ENCODE peak calls at places on chromosome 6, in eight cellular contexts. One of them, this sample, is unnamed.

GRCh38 chr6:3752538-3753227 is 1.2 kb upstream of the PXDC1 start:
- DNase-seq in activated CD8-positive, alpha-beta memory T cell treated with anti-CD3 and anti-CD28 coated beads for 4 hours: no peak
- DNase-seq in hippocampal formation: no peak
- DNase-seq in dorsolateral prefrontal cortex: no peak
- DNase-seq in NT2/D1: no peak
- DNase-seq in ascending aorta: no peak
- DNase-seq in epithelial cell of esophagus: no peak
- DNase-seq in tibial artery: peak
- DNase-seq in this sample: no peak

GRCh38 chr6:24194968-24195700 is 69.1 kb downstream of the NRSN1 start:
- DNase-seq in activated CD8-positive, alpha-beta memory T cell treated with anti-CD3 and anti-CD28 coated beads for 4 hours: no peak
- DNase-seq in hippocampal formation: no peak
- DNase-seq in dorsolateral prefrontal cortex: no peak
- DNase-seq in NT2/D1: no peak
- DNase-seq in ascending aorta: no peak
- DNase-seq in epithelial cell of esophagus: no peak
- DNase-seq in tibial artery: no peak
- DNase-seq in this sample: no peak

GRCh38 chr6:47595785-47596184 is 102.6 kb upstream of the ADGRF4 start:
- DNase-seq in activated CD8-positive, alpha-beta memory T cell treated with anti-CD3 and anti-CD28 coated beads for 4 hours: no peak
- DNase-seq in hippocampal formation: no peak
- DNase-seq in dorsolateral prefrontal cortex: no peak
- DNase-seq in NT2/D1: no peak
- DNase-seq in ascending aorta: no peak
- DNase-seq in epithelial cell of esophagus: peak
- DNase-seq in tibial artery: no peak
- DNase-seq in this sample: no peak

GRCh38 chr6:166934174-166934573 is 22.2 kb downstream of the RNASET2 start:
- DNase-seq in activated CD8-positive, alpha-beta memory T cell treated with anti-CD3 and anti-CD28 coated beads for 4 hours: no peak
- DNase-seq in hippocampal formation: no peak
- DNase-seq in dorsolateral prefrontal cortex: no peak
- DNase-seq in NT2/D1: no peak
- DNase-seq in ascending aorta: no peak
- DNase-seq in epithelial cell of esophagus: no peak
- DNase-seq in tibial artery: no peak
- DNase-seq in this sample: no peak

GRCh38 chr6:17032595-17033591 is 69.0 kb upstream of the STMND1 start:
- DNase-seq in activated CD8-positive, alpha-beta memory T cell treated with anti-CD3 and anti-CD28 coated beads for 4 hours: no peak
- DNase-seq in hippocampal formation: peak
- DNase-seq in dorsolateral prefrontal cortex: peak
- DNase-seq in NT2/D1: no peak
- DNase-seq in ascending aorta: peak
- DNase-seq in epithelial cell of esophagus: peak
- DNase-seq in tibial artery: peak
- DNase-seq in this sample: peak

GRCh38 chr6:71886184-71887005 is at the start of gene RIMS1:
- DNase-seq in activated CD8-positive, alpha-beta memory T cell treated with anti-CD3 and anti-CD28 coated beads for 4 hours: no peak
- DNase-seq in hippocampal formation: peak
- DNase-seq in dorsolateral prefrontal cortex: peak
- DNase-seq in NT2/D1: peak
- DNase-seq in ascending aorta: no peak
- DNase-seq in epithelial cell of esophagus: no peak
- DNase-seq in tibial artery: peak
- DNase-seq in this sample: peak

GRCh38 chr6:138588805-138589434 is 89.6 kb upstream of the NHSL1 start:
- DNase-seq in activated CD8-positive, alpha-beta memory T cell treated with anti-CD3 and anti-CD28 coated beads for 4 hours: peak
- DNase-seq in hippocampal formation: peak
- DNase-seq in dorsolateral prefrontal cortex: peak
- DNase-seq in NT2/D1: peak
- DNase-seq in ascending aorta: no peak
- DNase-seq in epithelial cell of esophagus: peak
- DNase-seq in tibial artery: peak
- DNase-seq in this sample: peak

GRCh38 chr6:71537717-71538116 is 249.1 kb downstream of the OGFRL1 start:
- DNase-seq in activated CD8-positive, alpha-beta memory T cell treated with anti-CD3 and anti-CD28 coated beads for 4 hours: no peak
- DNase-seq in hippocampal formation: no peak
- DNase-seq in dorsolateral prefrontal cortex: no peak
- DNase-seq in NT2/D1: no peak
- DNase-seq in ascending aorta: no peak
- DNase-seq in epithelial cell of esophagus: peak
- DNase-seq in tibial artery: no peak
- DNase-seq in this sample: no peak

GRCh38 chr6:87756858-87757257 is 54.8 kb upstream of the AKIRIN2 start:
- DNase-seq in activated CD8-positive, alpha-beta memory T cell treated with anti-CD3 and anti-CD28 coated beads for 4 hours: peak
- DNase-seq in hippocampal formation: no peak
- DNase-seq in dorsolateral prefrontal cortex: no peak
- DNase-seq in NT2/D1: no peak
- DNase-seq in ascending aorta: no peak
- DNase-seq in epithelial cell of esophagus: peak
- DNase-seq in tibial artery: no peak
- DNase-seq in this sample: no peak

GRCh38 chr6:16754864-16755263 is 6.4 kb downstream of the ATXN1 start:
- DNase-seq in activated CD8-positive, alpha-beta memory T cell treated with anti-CD3 and anti-CD28 coated beads for 4 hours: no peak
- DNase-seq in hippocampal formation: no peak
- DNase-seq in dorsolateral prefrontal cortex: no peak
- DNase-seq in NT2/D1: no peak
- DNase-seq in ascending aorta: no peak
- DNase-seq in epithelial cell of esophagus: no peak
- DNase-seq in tibial artery: no peak
- DNase-seq in this sample: no peak

GRCh38 chr6:113971786-113972185 is 838 bp upstream of the HDAC2 start:
- DNase-seq in activated CD8-positive, alpha-beta memory T cell treated with anti-CD3 and anti-CD28 coated beads for 4 hours: no peak
- DNase-seq in hippocampal formation: no peak
- DNase-seq in dorsolateral prefrontal cortex: no peak
- DNase-seq in NT2/D1: no peak
- DNase-seq in ascending aorta: no peak
- DNase-seq in epithelial cell of esophagus: peak
- DNase-seq in tibial artery: no peak
- DNase-seq in this sample: no peak

GRCh38 chr6:79466222-79466834 is 70.9 kb downstream of the LCA5 start:
- DNase-seq in activated CD8-positive, alpha-beta memory T cell treated with anti-CD3 and anti-CD28 coated beads for 4 hours: no peak
- DNase-seq in hippocampal formation: no peak
- DNase-seq in dorsolateral prefrontal cortex: no peak
- DNase-seq in NT2/D1: no peak
- DNase-seq in ascending aorta: no peak
- DNase-seq in epithelial cell of esophagus: peak
- DNase-seq in tibial artery: no peak
- DNase-seq in this sample: no peak

GRCh38 chr6:157644043-157644810 is 178.8 kb upstream of the SNX9 start:
- DNase-seq in activated CD8-positive, alpha-beta memory T cell treated with anti-CD3 and anti-CD28 coated beads for 4 hours: no peak
- DNase-seq in hippocampal formation: no peak
- DNase-seq in dorsolateral prefrontal cortex: no peak
- DNase-seq in NT2/D1: no peak
- DNase-seq in ascending aorta: no peak
- DNase-seq in epithelial cell of esophagus: peak
- DNase-seq in tibial artery: peak
- DNase-seq in this sample: peak

GRCh38 chr6:133983099-133983939 is 30.3 kb downstream of the TBPL1 start:
- DNase-seq in activated CD8-positive, alpha-beta memory T cell treated with anti-CD3 and anti-CD28 coated beads for 4 hours: peak
- DNase-seq in hippocampal formation: no peak
- DNase-seq in dorsolateral prefrontal cortex: no peak
- DNase-seq in NT2/D1: no peak
- DNase-seq in ascending aorta: no peak
- DNase-seq in epithelial cell of esophagus: peak
- DNase-seq in tibial artery: no peak
- DNase-seq in this sample: no peak

GRCh38 chr6:105677671-105678475 is 275.0 kb upstream of the PREP start:
- DNase-seq in activated CD8-positive, alpha-beta memory T cell treated with anti-CD3 and anti-CD28 coated beads for 4 hours: no peak
- DNase-seq in hippocampal formation: no peak
- DNase-seq in dorsolateral prefrontal cortex: no peak
- DNase-seq in NT2/D1: no peak
- DNase-seq in ascending aorta: no peak
- DNase-seq in epithelial cell of esophagus: no peak
- DNase-seq in tibial artery: no peak
- DNase-seq in this sample: no peak

GRCh38 chr6:60867548-60867947 is 1418.5 kb downstream of the KHDRBS2 start:
- DNase-seq in activated CD8-positive, alpha-beta memory T cell treated with anti-CD3 and anti-CD28 coated beads for 4 hours: no peak
- DNase-seq in hippocampal formation: no peak
- DNase-seq in dorsolateral prefrontal cortex: no peak
- DNase-seq in NT2/D1: no peak
- DNase-seq in ascending aorta: no peak
- DNase-seq in epithelial cell of esophagus: no peak
- DNase-seq in tibial artery: no peak
- DNase-seq in this sample: no peak

GRCh38 chr6:88633782-88634181 is 329.6 kb downstream of the RNGTT start:
- DNase-seq in activated CD8-positive, alpha-beta memory T cell treated with anti-CD3 and anti-CD28 coated beads for 4 hours: no peak
- DNase-seq in hippocampal formation: no peak
- DNase-seq in dorsolateral prefrontal cortex: no peak
- DNase-seq in NT2/D1: no peak
- DNase-seq in ascending aorta: no peak
- DNase-seq in epithelial cell of esophagus: no peak
- DNase-seq in tibial artery: no peak
- DNase-seq in this sample: no peak

GRCh38 chr6:40509163-40509562 is 78.0 kb downstream of the LRFN2 start:
- DNase-seq in activated CD8-positive, alpha-beta memory T cell treated with anti-CD3 and anti-CD28 coated beads for 4 hours: no peak
- DNase-seq in hippocampal formation: no peak
- DNase-seq in dorsolateral prefrontal cortex: no peak
- DNase-seq in NT2/D1: no peak
- DNase-seq in ascending aorta: no peak
- DNase-seq in epithelial cell of esophagus: no peak
- DNase-seq in tibial artery: no peak
- DNase-seq in this sample: no peak

GRCh38 chr6:30490031-30490876 is 945 bp downstream of the HLA-E start:
- DNase-seq in activated CD8-positive, alpha-beta memory T cell treated with anti-CD3 and anti-CD28 coated beads for 4 hours: peak
- DNase-seq in hippocampal formation: no peak
- DNase-seq in dorsolateral prefrontal cortex: no peak
- DNase-seq in NT2/D1: no peak
- DNase-seq in ascending aorta: no peak
- DNase-seq in epithelial cell of esophagus: peak
- DNase-seq in tibial artery: peak
- DNase-seq in this sample: no peak

GRCh38 chr6:110596354-110596753 is 119.9 kb upstream of the SLC22A16 start:
- DNase-seq in activated CD8-positive, alpha-beta memory T cell treated with anti-CD3 and anti-CD28 coated beads for 4 hours: no peak
- DNase-seq in hippocampal formation: no peak
- DNase-seq in dorsolateral prefrontal cortex: no peak
- DNase-seq in NT2/D1: no peak
- DNase-seq in ascending aorta: no peak
- DNase-seq in epithelial cell of esophagus: no peak
- DNase-seq in tibial artery: no peak
- DNase-seq in this sample: no peak

GRCh38 chr6:41767112-41767946 is 12.4 kb downstream of the FRS3 start:
- DNase-seq in activated CD8-positive, alpha-beta memory T cell treated with anti-CD3 and anti-CD28 coated beads for 4 hours: no peak
- DNase-seq in hippocampal formation: no peak
- DNase-seq in dorsolateral prefrontal cortex: no peak
- DNase-seq in NT2/D1: no peak
- DNase-seq in ascending aorta: no peak
- DNase-seq in epithelial cell of esophagus: peak
- DNase-seq in tibial artery: no peak
- DNase-seq in this sample: peak

GRCh38 chr6:27867051-27867940 is 44.9 kb downstream of the OR2B2 start:
- DNase-seq in activated CD8-positive, alpha-beta memory T cell treated with anti-CD3 and anti-CD28 coated beads for 4 hours: no peak
- DNase-seq in hippocampal formation: no peak
- DNase-seq in dorsolateral prefrontal cortex: peak
- DNase-seq in NT2/D1: no peak
- DNase-seq in ascending aorta: no peak
- DNase-seq in epithelial cell of esophagus: peak
- DNase-seq in tibial artery: peak
- DNase-seq in this sample: peak

GRCh38 chr6:14066782-14067406 is 50.7 kb upstream of the CD83 start:
- DNase-seq in activated CD8-positive, alpha-beta memory T cell treated with anti-CD3 and anti-CD28 coated beads for 4 hours: no peak
- DNase-seq in hippocampal formation: no peak
- DNase-seq in dorsolateral prefrontal cortex: no peak
- DNase-seq in NT2/D1: peak
- DNase-seq in ascending aorta: no peak
- DNase-seq in epithelial cell of esophagus: peak
- DNase-seq in tibial artery: no peak
- DNase-seq in this sample: peak

GRCh38 chr6:136890194-136890558 is 31.9 kb upstream of the SLC35D3 start:
- DNase-seq in activated CD8-positive, alpha-beta memory T cell treated with anti-CD3 and anti-CD28 coated beads for 4 hours: no peak
- DNase-seq in hippocampal formation: no peak
- DNase-seq in dorsolateral prefrontal cortex: no peak
- DNase-seq in NT2/D1: no peak
- DNase-seq in ascending aorta: no peak
- DNase-seq in epithelial cell of esophagus: no peak
- DNase-seq in tibial artery: no peak
- DNase-seq in this sample: no peak

GRCh38 chr6:30411515-30412207 is 66.7 kb downstream of the RPP21 start:
- DNase-seq in activated CD8-positive, alpha-beta memory T cell treated with anti-CD3 and anti-CD28 coated beads for 4 hours: peak
- DNase-seq in hippocampal formation: peak
- DNase-seq in dorsolateral prefrontal cortex: no peak
- DNase-seq in NT2/D1: peak
- DNase-seq in ascending aorta: no peak
- DNase-seq in epithelial cell of esophagus: peak
- DNase-seq in tibial artery: no peak
- DNase-seq in this sample: peak

GRCh38 chr6:158999154-158999668 is 791 bp downstream of the RSPH3 start:
- DNase-seq in activated CD8-positive, alpha-beta memory T cell treated with anti-CD3 and anti-CD28 coated beads for 4 hours: no peak
- DNase-seq in hippocampal formation: no peak
- DNase-seq in dorsolateral prefrontal cortex: no peak
- DNase-seq in NT2/D1: no peak
- DNase-seq in ascending aorta: no peak
- DNase-seq in epithelial cell of esophagus: no peak
- DNase-seq in tibial artery: peak
- DNase-seq in this sample: peak

GRCh38 chr6:75893058-75893775 is 144.2 kb downstream of the MYO6 start:
- DNase-seq in activated CD8-positive, alpha-beta memory T cell treated with anti-CD3 and anti-CD28 coated beads for 4 hours: no peak
- DNase-seq in hippocampal formation: no peak
- DNase-seq in dorsolateral prefrontal cortex: no peak
- DNase-seq in NT2/D1: peak
- DNase-seq in ascending aorta: no peak
- DNase-seq in epithelial cell of esophagus: peak
- DNase-seq in tibial artery: no peak
- DNase-seq in this sample: peak